ENCODE peak calls at places on chromosome 2, in six cellular contexts. X is cardiac fibroblast, V is tibial artery, B is PC-3, P is choroid plexus epithelial cell, T is astrocyte of the spinal cord. F is an unnamed sample.

GRCh38 chr2:196195758-196196157 is 24.4 kb upstream of the STK17B start:
- DNase-seq in V (no peak), P (no peak), T (no peak), X (no peak), B (no peak), F (no peak)

GRCh38 chr2:23940976-23941605 is 828 bp downstream of the UBXN2A start:
- DNase-seq in B (peak), X (peak), T (peak), V (no peak), P (peak), F (peak)

GRCh38 chr2:1713839-1714236 is 30.5 kb downstream of the PXDN start:
- DNase-seq in B (no peak), X (no peak), V (no peak), T (no peak), P (no peak), F (no peak)

GRCh38 chr2:172283476-172283875 is 143.9 kb upstream of the ITGA6 start:
- DNase-seq in X (no peak), V (no peak), P (peak), T (peak), B (no peak), F (no peak)

GRCh38 chr2:27320958-27321543 is 1.8 kb downstream of the MPV17 start:
- DNase-seq in V (no peak), P (peak), T (peak), X (peak), B (peak), F (peak)

GRCh38 chr2:68282814-68283812 is 30.8 kb upstream of the PPP3R1 start:
- DNase-seq in T (peak), V (no peak), X (peak), B (peak), P (peak), F (peak)

GRCh38 chr2:27587025-27587424 is 4.2 kb downstream of the ZNF512 start:
- DNase-seq in V (no peak), B (peak), P (no peak), X (no peak), T (no peak), F (no peak)

GRCh38 chr2:39095624-39096023 is 25.2 kb downstream of the SOS1 start:
- DNase-seq in B (no peak), T (no peak), P (no peak), V (no peak), X (no peak), F (no peak)

GRCh38 chr2:174039551-174040416 is 74.6 kb upstream of the SP3 start:
- DNase-seq in P (peak), T (peak), V (peak), X (peak), B (peak), F (peak)

GRCh38 chr2:166042356-166042755 is 85.5 kb downstream of the SCN1A start:
- DNase-seq in V (no peak), T (no peak), X (peak), P (peak), B (no peak), F (peak)

GRCh38 chr2:1891971-1892486 is 147.7 kb upstream of the PXDN start:
- DNase-seq in T (peak), X (no peak), V (no peak), B (no peak), P (no peak), F (no peak)

GRCh38 chr2:74567862-74568261 is 13.3 kb downstream of the DOK1 start:
- DNase-seq in X (peak), V (no peak), P (peak), B (peak), T (peak), F (peak)

GRCh38 chr2:134218928-134219707 is 34.8 kb upstream of the MGAT5 start:
- DNase-seq in X (no peak), V (no peak), P (no peak), B (no peak), T (no peak), F (peak)

GRCh38 chr2:55875434-55876135 is 48.0 kb downstream of the EFEMP1 start:
- DNase-seq in B (peak), T (peak), P (peak), V (no peak), X (peak), F (no peak)
- H3K4me3 ChIP-seq in B (no peak), T (no peak), P (no peak), V (no peak), X (no peak), F (no peak)

DNA sequence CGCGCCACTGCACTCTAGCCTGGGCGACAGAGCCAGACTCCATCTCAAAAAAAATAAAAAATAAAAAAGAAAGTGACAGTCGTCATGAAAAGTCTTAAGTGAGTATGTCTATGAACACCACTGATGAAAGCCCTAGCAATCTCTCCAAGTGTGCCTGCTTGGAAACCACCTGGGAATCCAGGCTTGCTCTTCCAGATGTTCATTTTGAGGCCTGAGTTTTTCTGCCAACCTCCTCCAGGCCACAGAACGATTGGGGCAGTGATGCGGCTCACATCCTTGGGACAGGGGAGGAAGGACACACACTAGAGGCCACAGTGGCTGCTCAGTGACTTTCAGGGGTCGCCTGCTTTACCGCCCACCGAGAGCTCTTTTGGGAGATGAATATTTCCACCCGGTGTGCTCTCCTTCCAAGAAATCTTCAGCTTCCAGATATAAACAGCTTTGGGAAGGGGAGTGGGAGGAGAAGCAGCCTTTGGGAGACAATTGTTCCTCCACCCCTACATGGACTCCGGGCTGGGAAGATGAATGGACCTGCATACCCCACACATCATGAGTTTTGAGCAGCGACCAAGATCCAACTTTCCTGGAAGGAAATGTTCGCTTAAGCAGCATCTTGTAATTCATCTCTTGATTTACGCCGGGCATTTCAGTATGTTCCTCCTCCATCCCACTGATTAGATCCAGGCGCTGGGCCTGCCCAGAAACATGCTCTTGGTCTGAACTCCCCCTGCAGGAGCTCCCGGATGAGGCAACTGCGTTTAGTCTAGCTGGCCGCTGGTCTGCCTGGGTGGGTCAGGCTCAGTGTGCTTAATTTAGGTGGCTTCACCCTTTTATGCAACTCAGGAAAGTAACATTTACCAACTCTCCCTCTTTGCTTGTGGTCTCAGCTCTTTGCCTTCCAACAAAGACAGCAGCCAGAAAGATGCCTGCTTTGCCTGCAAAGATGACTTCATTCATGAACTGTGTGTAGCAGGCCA is 6.2 kb upstream of the ARMC9 start:
- DNase-seq in T (peak), B (peak), V (peak), X (peak), P (peak), F (peak)
- TF ChIP-seq CTCF in T (peak), B (peak), V (peak), X (peak), P (peak), F (peak)

GRCh38 chr2:147451131-147451530 is 393.7 kb upstream of the ACVR2A start:
- DNase-seq in T (no peak), B (no peak), X (no peak), V (no peak), P (no peak), F (no peak)

GRCh38 chr2:147450661-147451060 is 394.2 kb upstream of the ACVR2A start:
- DNase-seq in B (no peak), X (no peak), V (no peak), P (no peak), T (no peak), F (no peak)

GRCh38 chr2:147451902-147452515 is 392.8 kb upstream of the ACVR2A start:
- DNase-seq in B (no peak), V (no peak), P (no peak), T (no peak), X (no peak), F (peak)

GRCh38 chr2:147449323-147450080 is 395.3 kb upstream of the ACVR2A start:
- DNase-seq in T (no peak), X (no peak), P (no peak), B (no peak), V (no peak), F (no peak)
- H3K4me3 ChIP-seq in T (no peak), X (no peak), P (no peak), B (no peak), V (no peak), F (no peak)

GRCh38 chr2:154029504-154029903 is 157.8 kb downstream of the GALNT13 start:
- DNase-seq in V (no peak), T (no peak), P (no peak), X (no peak), B (no peak), F (no peak)

GRCh38 chr2:154032220-154032619 is 160.5 kb downstream of the GALNT13 start:
- DNase-seq in P (no peak), V (no peak), T (no peak), B (no peak), X (no peak), F (no peak)
- TF ChIP-seq CTCF in P (no peak), V (no peak), T (no peak), B (no peak), X (no peak), F (no peak)

GRCh38 chr2:120289221-120289906 is 36.7 kb downstream of the RALB start:
- DNase-seq in T (no peak), P (peak), B (peak), X (peak), V (no peak), F (no peak)

GRCh38 chr2:120288016-120288373 is 35.3 kb downstream of the RALB start:
- DNase-seq in V (no peak), X (no peak), P (no peak), B (no peak), T (no peak), F (no peak)

GRCh38 chr2:120290737-120291136 is 38.1 kb downstream of the RALB start:
- DNase-seq in T (no peak), V (no peak), B (no peak), X (peak), P (no peak), F (no peak)

GRCh38 chr2:120283649-120284048 is 31.0 kb downstream of the RALB start:
- DNase-seq in B (no peak), X (no peak), V (no peak), P (peak), T (peak), F (no peak)

GRCh38 chr2:120287183-120288015 is 34.7 kb downstream of the RALB start:
- DNase-seq in X (peak), T (peak), P (peak), B (peak), V (no peak), F (peak)
- H3K4me3 ChIP-seq in X (no peak), T (no peak), P (no peak), B (peak), V (no peak), F (no peak)

GRCh38 chr2:110854355-110855081 is 122.1 kb downstream of the ACOXL start:
- DNase-seq in X (peak), P (no peak), B (peak), T (no peak), V (no peak), F (no peak)

GRCh38 chr2:110852051-110852450 is 119.7 kb downstream of the ACOXL start:
- DNase-seq in X (no peak), B (no peak), P (no peak), T (no peak), V (no peak), F (no peak)

GRCh38 chr2:110852541-110853263 is 120.3 kb downstream of the ACOXL start:
- DNase-seq in V (no peak), T (no peak), X (no peak), B (peak), P (no peak), F (no peak)

GRCh38 chr2:110851531-110851930 is 119.2 kb downstream of the ACOXL start:
- DNase-seq in V (no peak), T (no peak), B (no peak), X (no peak), P (no peak), F (no peak)

GRCh38 chr2:110853516-110853915 is 121.1 kb downstream of the ACOXL start:
- DNase-seq in B (peak), V (no peak), T (peak), P (peak), X (peak), F (peak)
- TF ChIP-seq CTCF in B (peak), V (peak), T (peak), P (peak), X (peak), F (peak)

GRCh38 chr2:206213514-206213845 is 53.8 kb downstream of the EEF1B2 start:
- DNase-seq in X (no peak), B (no peak), T (no peak), P (no peak), V (no peak), F (no peak)

GRCh38 chr2:206208900-206209299 is 49.2 kb downstream of the EEF1B2 start:
- DNase-seq in X (no peak), P (no peak), V (no peak), B (no peak), T (no peak), F (no peak)

GRCh38 chr2:206217162-206217561 is 57.3 kb upstream of the ZDBF2 start:
- DNase-seq in P (no peak), T (no peak), X (no peak), B (no peak), V (no peak), F (no peak)

GRCh38 chr2:206211657-206212255 is 52.1 kb downstream of the EEF1B2 start:
- DNase-seq in B (peak), P (peak), T (peak), V (no peak), X (peak), F (peak)

GRCh38 chr2:206212673-206213513 is 53.2 kb downstream of the EEF1B2 start:
- DNase-seq in B (peak), X (peak), T (peak), P (peak), V (no peak), F (no peak)
- H3K4me3 ChIP-seq in B (peak), X (peak), T (peak), P (peak), V (no peak), F (peak)

F was measured in epithelial cell of esophagus.